ENCODE peak calls at places on chromosomes 12 and 14, in ten cellular contexts. K is cardiac fibroblast, M is kidney, U is esophagus squamous epithelium, A is GM06990, X is mucosa of descending colon, W is astrocyte of the spinal cord, Z is tibial artery, F is AG10803, B is neural progenitor cell. H is an unnamed sample.

GRCh38 chr12:56146492-56147460 is 5.6 kb upstream of the MYL6B start:
- DNase-seq in K (peak; percentile 56), M (no peak), U (no peak), A (no peak), X (peak; percentile 39), W (no peak), Z (no peak), F (no peak), B (no peak), H (no peak)

GRCh38 chr14:60266021-60266937 is 17.3 kb downstream of the PPM1A start:
- DNase-seq in K (peak; percentile 33), M (no peak), U (no peak), A (no peak), X (no peak), W (no peak), Z (no peak), F (peak; percentile 9), B (peak; percentile 18), H (no peak)

GRCh38 chr14:20477211-20477876 is 8.1 kb downstream of the PNP start:
- DNase-seq in K (peak; percentile 89), M (no peak), U (no peak), A (no peak), X (no peak), W (peak; percentile 58), Z (peak; percentile 25), F (no peak), B (no peak), H (no peak)

GRCh38 chr12:22924391-22924790 is 299.4 kb downstream of the ETNK1 start:
- DNase-seq in K (no peak), M (no peak), U (no peak), A (no peak), X (no peak), W (no peak), Z (no peak), F (no peak), B (no peak), H (no peak)

GRCh38 chr12:52645120-52645761 is 6.8 kb downstream of the KRT2 start:
- DNase-seq in K (no peak), M (no peak), U (no peak), A (no peak), X (no peak), W (no peak), Z (no peak), F (no peak), B (no peak), H (no peak)

GRCh38 chr14:94089479-94089878 is 8.4 kb downstream of the IFI27L1 start:
- DNase-seq in K (no peak), M (no peak), U (no peak), A (no peak), X (no peak), W (no peak), Z (no peak), F (no peak), B (no peak), H (no peak)

GRCh38 chr12:94575645-94576393 is 74.5 kb downstream of the TMCC3 start:
- DNase-seq in K (no peak), M (no peak), U (no peak), A (no peak), X (no peak), W (no peak), Z (no peak), F (no peak), B (peak; percentile 33), H (no peak)

GRCh38 chr14:30560581-30560980 is 1.6 kb downstream of the G2E3 start:
- DNase-seq in K (no peak), M (no peak), U (no peak), A (no peak), X (no peak), W (no peak), Z (no peak), F (no peak), B (no peak), H (no peak)

GRCh38 chr12:121769831-121770301 is 23.6 kb downstream of the RHOF start:
- DNase-seq in K (no peak), M (no peak), U (no peak), A (no peak), X (no peak), W (no peak), Z (no peak), F (no peak), B (no peak), H (no peak)

GRCh38 chr12:91835693-91836092 is 310.0 kb downstream of the BTG1 start:
- DNase-seq in K (no peak), M (no peak), U (no peak), A (no peak), X (no peak), W (no peak), Z (no peak), F (no peak), B (no peak), H (no peak)

GRCh38 chr12:57965766-57966165 is 24.4 kb downstream of the ATP23 start:
- DNase-seq in K (no peak), M (no peak), U (no peak), A (no peak), X (no peak), W (no peak), Z (no peak), F (no peak), B (no peak), H (no peak)

GRCh38 chr12:16165506-16165905 is 112.0 kb downstream of the SLC15A5 start:
- DNase-seq in K (peak; percentile 83), M (no peak), U (no peak), A (no peak), X (no peak), W (peak; percentile 55), Z (peak; percentile 67), F (peak; percentile 48), B (peak; percentile 67), H (peak; percentile 12)

GRCh38 chr12:67559751-67560150 is 88.8 kb upstream of the DYRK2 start:
- DNase-seq in K (no peak), M (no peak), U (no peak), A (no peak), X (no peak), W (no peak), Z (no peak), F (no peak), B (no peak), H (no peak)

GRCh38 chr12:79934309-79935020 is 432 bp downstream of the PPP1R12A start:
- DNase-seq in K (peak; percentile 44), M (no peak), U (no peak), A (no peak), X (peak; percentile 71), W (no peak), Z (peak; percentile 42), F (peak; percentile 34), B (no peak), H (no peak)

GRCh38 chr12:133063556-133063955 is 17.2 kb upstream of the ZNF140 start:
- DNase-seq in K (no peak), M (no peak), U (no peak), A (no peak), X (no peak), W (no peak), Z (no peak), F (no peak), B (no peak), H (no peak)

GRCh38 chr14:100031506-100032281 is 33.5 kb upstream of the EVL start:
- DNase-seq in K (peak; percentile 97), M (no peak), U (no peak), A (no peak), X (no peak), W (peak; percentile 97), Z (peak; percentile 70), F (peak; percentile 98), B (no peak), H (peak; percentile 93)
- H3K4me3 ChIP-seq in K (peak overlapping the region; percentile 56), M (no peak overlapping the region), U (peak overlapping the region; percentile 57), A (no peak overlapping the region), X (no peak overlapping the region), W (peak overlapping the region; percentile 35), Z (peak overlapping the region; percentile 48), F (peak overlapping the region; percentile 63), B (no peak overlapping the region), H (peak overlapping the region; percentile 40)

DNA sequence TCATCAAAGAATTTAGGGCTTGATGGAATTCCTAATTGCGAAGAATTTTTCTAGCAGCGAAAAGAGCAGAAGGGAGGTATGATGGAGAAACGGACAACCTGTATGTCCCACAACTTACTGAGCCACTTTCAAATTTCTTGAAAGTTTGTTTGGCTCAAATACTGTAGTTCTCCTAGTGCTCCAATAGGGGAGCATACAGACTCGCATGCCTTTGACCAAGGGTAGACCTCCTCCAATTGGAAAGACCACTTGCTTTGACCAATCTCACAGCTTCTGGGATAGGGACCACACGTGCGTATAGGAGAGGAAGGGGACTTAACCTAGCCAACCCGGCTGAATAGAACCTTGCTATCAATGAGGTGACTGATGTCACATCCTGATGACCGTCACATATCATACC is 28.6 kb downstream of the SLC35F4 start:
- DNase-seq in K (no peak), M (no peak), U (no peak), A (no peak), X (no peak), W (no peak), Z (no peak), F (no peak), B (no peak), H (no peak)
- TF ChIP-seq CTCF in K (no peak), M (no peak), U (no peak), A (no peak), X (no peak), W (no peak), Z (no peak), F (no peak), B (no peak), H (no peak)

DNA sequence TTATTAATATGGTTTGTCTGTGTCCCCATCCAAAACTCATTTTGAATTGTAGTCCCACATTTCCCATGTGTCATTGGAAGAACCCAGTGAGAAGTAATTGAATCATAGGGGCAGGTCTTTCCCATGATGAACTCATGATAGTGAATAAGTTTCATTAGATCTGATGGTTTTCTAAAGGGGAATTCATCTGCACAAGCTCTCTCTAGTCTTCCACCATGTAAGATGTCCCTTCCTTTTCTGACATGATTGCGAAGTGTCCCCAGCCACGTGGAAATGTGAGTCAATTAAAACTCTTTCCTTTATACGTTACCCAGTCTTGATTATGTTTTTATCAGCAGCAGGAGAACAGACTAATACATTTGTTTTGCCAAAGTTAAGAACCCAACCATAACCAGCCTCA is 1136.6 kb downstream of the TMEM121 start:
- DNase-seq in K (no peak), M (no peak), U (no peak), A (no peak), X (no peak), W (no peak), Z (no peak), F (no peak), B (no peak), H (no peak)
- H3K4me3 ChIP-seq in K (no peak overlapping the region), M (no peak overlapping the region), U (no peak overlapping the region), A (no peak overlapping the region), X (no peak overlapping the region), W (no peak overlapping the region), Z (no peak overlapping the region), F (no peak overlapping the region), B (no peak overlapping the region), H (no peak overlapping the region)

GRCh38 chr12:14811486-14811885 is 2.5 kb downstream of the SMCO3 start:
- DNase-seq in K (no peak), M (no peak), U (no peak), A (no peak), X (no peak), W (no peak), Z (no peak), F (no peak), B (no peak), H (no peak)

GRCh38 chr12:14810167-14810952 is 3.6 kb downstream of the SMCO3 start:
- DNase-seq in K (no peak), M (no peak), U (no peak), A (no peak), X (no peak), W (no peak), Z (no peak), F (no peak), B (no peak), H (no peak)

GRCh38 chr12:14814082-14814481 is at the start of gene SMCO3:
- DNase-seq in K (no peak), M (no peak), U (no peak), A (no peak), X (no peak), W (no peak), Z (no peak), F (no peak), B (no peak), H (no peak)

GRCh38 chr12:14810953-14811483 is 3.0 kb downstream of the SMCO3 start:
- DNase-seq in K (peak; percentile 49), M (no peak), U (no peak), A (no peak), X (no peak), W (peak; percentile 24), Z (no peak), F (no peak), B (peak; percentile 32), H (no peak)
- TF ChIP-seq CTCF in K (peak; percentile 56), M (peak; percentile 36), U (peak; percentile 25), A (peak; percentile 23), X (no peak), W (peak; percentile 68), Z (peak; percentile 22), F (peak; percentile 47), B (peak; percentile 54), H (peak; percentile 50)